ENCODE peak calls at places on chromosomes 16 and 17, in five cellular contexts. Z is A172; S is activated T-cell treated with anti-CD3 and anti-CD28 coated beads for 48 hours; I is naive thymus-derived CD4-positive, alpha-beta T cell; G is activated CD4-positive, CD25-positive, alpha-beta regulatory T cell treated with anti-CD3 and anti-CD28 coated beads, Interleukin-2, amount 50 U/mL, for 16 hours. O is an unnamed sample.
A peak's percentile ranks its signal among the peaks of the same experiment; 100 is the strongest.

GRCh38 chr16:87955302-87956168 is 4.3 kb downstream of the BANP start:
- DNase-seq in Z (no peak), S (no peak), I (no peak), G (no peak), O (no peak)

GRCh38 chr17:29143894-29144293 is 36.3 kb downstream of the MYO18A start:
- DNase-seq in Z (peak; percentile 46), S (no peak), I (no peak), G (no peak), O (no peak)

GRCh38 chr16:72961863-72962262 is 86.1 kb downstream of the ZFHX3 start:
- DNase-seq in Z (no peak), S (no peak), I (no peak), G (no peak), O (no peak)

GRCh38 chr16:12078405-12079245 is 102.1 kb downstream of the SNX29 start:
- DNase-seq in Z (no peak), S (no peak), I (no peak), G (no peak), O (no peak)

GRCh38 chr16:1723450-1724147 is 17.6 kb downstream of the MAPK8IP3 start:
- DNase-seq in Z (peak; percentile 42), S (peak; percentile 25), I (no peak), G (no peak), O (no peak)

GRCh38 chr17:36443777-36444176 is 42.7 kb upstream of the ZNHIT3 start:
- DNase-seq in Z (no peak), S (no peak), I (no peak), G (no peak), O (no peak)

GRCh38 chr17:77383613-77384608 is 243.1 kb downstream of the SEC14L1 start:
- DNase-seq in Z (no peak), S (no peak), I (no peak), G (no peak), O (no peak)

GRCh38 chr16:16143038-16143763 is 80.1 kb downstream of the ABCC6 start:
- DNase-seq in Z (peak; percentile 22), S (no peak), I (no peak), G (no peak), O (no peak)

GRCh38 chr17:47707056-47707791 is 13.3 kb downstream of the TBKBP1 start:
- DNase-seq in Z (no peak), S (no peak), I (no peak), G (no peak), O (no peak)

GRCh38 chr16:84303516-84303915 is 8.8 kb downstream of the WFDC1 start:
- DNase-seq in Z (no peak), S (no peak), I (no peak), G (no peak), O (no peak)

GRCh38 chr16:17414421-17414820 is 56.3 kb downstream of the XYLT1 start:
- DNase-seq in Z (no peak), S (peak; percentile 23), I (peak; percentile 32), G (no peak), O (no peak)

O was measured in GM12864.